ENCODE peak calls at places on chromosomes 2 and 18, in five cellular contexts. O is mesenchymal stem cell, Q is AG04450, X is kidney, C is heart left ventricle. Y is an unnamed sample. For H3K9me3, the result is how much of the 10 kb centered on the place peaks cover.

GRCh38 chr2:46014911-46015654 is 282.1 kb upstream of the EPAS1 start:
- DNase-seq in O (peak), Q (no peak), X (no peak), C (no peak), Y (peak)

GRCh38 chr2:8087480-8087840 is 594.4 kb upstream of the ID2 start:
- DNase-seq in O (no peak), Q (no peak), X (no peak), C (no peak), Y (no peak)

GRCh38 chr2:216012830-216013079 is 596 bp downstream of the MREG start:
- DNase-seq in O (no peak), Q (no peak), X (no peak), C (no peak), Y (no peak)

GRCh38 chr2:71933467-71934319 is 214.0 kb downstream of the CYP26B1 start:
- DNase-seq in O (no peak), Q (no peak), X (no peak), C (no peak), Y (no peak)

GRCh38 chr2:237662671-237663093 is 35.3 kb downstream of the LRRFIP1 start:
- DNase-seq in O (peak), Q (peak), X (peak), C (peak), Y (peak)

GRCh38 chr2:132448771-132449170 is 32.2 kb downstream of the GPR39 start:
- DNase-seq in O (peak), Q (peak), X (no peak), C (no peak), Y (no peak)

GRCh38 chr2:72893594-72894319 is 6.5 kb downstream of the SPR start:
- DNase-seq in O (peak), Q (peak), X (peak), C (no peak), Y (no peak)

GRCh38 chr18:2933995-2934394 is 78.9 kb downstream of the LPIN2 start:
- DNase-seq in O (no peak), Q (no peak), X (no peak), C (no peak), Y (no peak)

GRCh38 chr2:172823451-172823850 is 87.8 kb downstream of the RAPGEF4 start:
- DNase-seq in O (peak), Q (no peak), X (peak), C (no peak), Y (no peak)

GRCh38 chr2:170165129-170165528 is 12.8 kb upstream of the MYO3B start:
- DNase-seq in O (no peak), Q (no peak), X (no peak), C (no peak), Y (no peak)

GRCh38 chr18:35026407-35027061 is 14.7 kb upstream of the MAPRE2 start:
- DNase-seq in O (no peak), Q (no peak), X (no peak), C (no peak), Y (no peak)

GRCh38 chr2:232588680-232589585 is 38.4 kb downstream of the EIF4E2 start:
- DNase-seq in O (no peak), Q (peak), X (peak), C (peak), Y (no peak)

GRCh38 chr2:98175811-98176210 is 88.8 kb downstream of the VWA3B start:
- DNase-seq in O (no peak), Q (no peak), X (no peak), C (no peak), Y (no peak)

GRCh38 chr2:11389551-11390528 is 45.4 kb upstream of the ROCK2 start:
- DNase-seq in O (peak), Q (peak), X (peak), C (no peak), Y (no peak)

GRCh38 chr2:130841741-130842365 is 5.1 kb downstream of the ARHGEF4 start:
- DNase-seq in O (no peak), Q (no peak), X (peak), C (peak), Y (no peak)

GRCh38 chr2:148209598-148209997 is 188.7 kb downstream of the MBD5 start:
- DNase-seq in O (no peak), Q (no peak), X (no peak), C (no peak), Y (peak)

GRCh38 chr2:101793277-101793969 is 95.9 kb downstream of the MAP4K4 start:
- DNase-seq in O (no peak), Q (no peak), X (no peak), C (peak), Y (no peak)

GRCh38 chr2:38352336-38352735 is 24.7 kb downstream of the ATL2 start:
- DNase-seq in O (no peak), Q (no peak), X (no peak), C (no peak), Y (no peak)

GRCh38 chr2:120763931-120764330 is 28.3 kb downstream of the GLI2 start:
- DNase-seq in O (no peak), Q (no peak), X (peak), C (no peak), Y (no peak)

GRCh38 chr18:46310675-46311345 is 206.6 kb downstream of the HAUS1 start:
- DNase-seq in O (no peak), Q (no peak), X (no peak), C (no peak), Y (no peak)

GRCh38 chr2:120631241-120631640 is 104.4 kb upstream of the GLI2 start:
- DNase-seq in O (no peak), Q (no peak), X (no peak), C (no peak), Y (no peak)

GRCh38 chr2:221283896-221284295 is 288.2 kb downstream of the EPHA4 start:
- DNase-seq in O (peak), Q (no peak), X (no peak), C (no peak), Y (no peak)
- H3K4me3 ChIP-seq in O (no peak), Q (no peak), X (no peak), C (no peak), Y (no peak)

GRCh38 chr2:150554046-150554445 is 66.6 kb upstream of the RND3 start:
- DNase-seq in O (no peak), Q (no peak), X (no peak), C (no peak), Y (no peak)
- H3K27ac ChIP-seq in O (no peak), Q (no peak), X (no peak), C (no peak), Y (no peak)

GRCh38 chr2:2933421-2933820 is 444.2 kb downstream of the EIPR1 start:
- DNase-seq in O (no peak), Q (no peak), X (no peak), C (no peak), Y (no peak)

GRCh38 chr2:2932692-2933305 is 444.8 kb downstream of the EIPR1 start:
- DNase-seq in O (no peak), Q (no peak), X (no peak), C (no peak), Y (no peak)

GRCh38 chr2:2932189-2932588 is 445.4 kb downstream of the EIPR1 start:
- DNase-seq in O (no peak), Q (no peak), X (peak), C (no peak), Y (no peak)

GRCh38 chr2:2935445-2936149 is 442.0 kb downstream of the EIPR1 start:
- DNase-seq in O (no peak), Q (no peak), X (peak), C (no peak), Y (no peak)

GRCh38 chr2:2934030-2934429 is 443.6 kb downstream of the EIPR1 start:
- DNase-seq in O (no peak), Q (no peak), X (no peak), C (no peak), Y (no peak)
- H3K9me3 ChIP-seq in O (under half), Q (half or more), X (under half), C (under half), Y (under half)

GRCh38 chr2:63503818-63504217 is 84.5 kb downstream of the WDPCP start:
- DNase-seq in O (no peak), Q (no peak), X (no peak), C (no peak), Y (no peak)
- H3K4me3 ChIP-seq in O (no peak), Q (no peak), X (no peak), C (no peak), Y (no peak)

Y was measured in iPS DF 6.9.